ENCODE peak calls at places on chromosomes 5 and 9, in ten cellular contexts. One of them, this sample, is unnamed.

GRCh38 chr9:90307177-90307833 is 335.3 kb downstream of the DIRAS2 start:
- DNase-seq in HepG2: no peak
- DNase-seq in heart left ventricle: no peak
- DNase-seq in Peyer's patch: no peak
- DNase-seq in prostate gland: no peak
- DNase-seq in K562: no peak
- DNase-seq in GM12878: no peak
- DNase-seq in HCT116: no peak
- DNase-seq in uterus: no peak
- DNase-seq in stomach: no peak
- DNase-seq in this sample: no peak

GRCh38 chr9:89448821-89449220 is 49.1 kb downstream of the SEMA4D start:
- DNase-seq in HepG2: no peak
- DNase-seq in K562: no peak
- DNase-seq in prostate gland: no peak
- DNase-seq in stomach: no peak
- DNase-seq in Peyer's patch: no peak
- DNase-seq in HCT116: no peak
- DNase-seq in uterus: no peak
- DNase-seq in heart left ventricle: no peak
- DNase-seq in GM12878: no peak
- DNase-seq in this sample: no peak

GRCh38 chr9:77910216-77910615 is 121.4 kb downstream of the GNAQ start:
- DNase-seq in uterus: no peak
- DNase-seq in HepG2: no peak
- DNase-seq in K562: no peak
- DNase-seq in HCT116: no peak
- DNase-seq in GM12878: no peak
- DNase-seq in Peyer's patch: no peak
- DNase-seq in prostate gland: no peak
- DNase-seq in stomach: no peak
- DNase-seq in heart left ventricle: no peak
- DNase-seq in this sample: no peak

GRCh38 chr9:34465468-34465867 is 6.9 kb downstream of the DNAI1 start:
- DNase-seq in prostate gland: no peak
- DNase-seq in Peyer's patch: no peak
- DNase-seq in stomach: no peak
- DNase-seq in K562: no peak
- DNase-seq in uterus: no peak
- DNase-seq in GM12878: no peak
- DNase-seq in HCT116: no peak
- DNase-seq in HepG2: no peak
- DNase-seq in heart left ventricle: no peak
- DNase-seq in this sample: no peak

GRCh38 chr5:67644221-67644920 is 447.8 kb upstream of the CD180 start:
- DNase-seq in uterus: no peak
- DNase-seq in K562: no peak
- DNase-seq in stomach: no peak
- DNase-seq in GM12878: no peak
- DNase-seq in heart left ventricle: no peak
- DNase-seq in Peyer's patch: no peak
- DNase-seq in prostate gland: no peak
- DNase-seq in HCT116: no peak
- DNase-seq in HepG2: no peak
- DNase-seq in this sample: no peak

GRCh38 chr5:96026334-96027065 is 64.8 kb upstream of the ELL2 start:
- DNase-seq in K562: no peak
- DNase-seq in HepG2: no peak
- DNase-seq in Peyer's patch: no peak
- DNase-seq in GM12878: no peak
- DNase-seq in stomach: no peak
- DNase-seq in heart left ventricle: no peak
- DNase-seq in HCT116: peak; percentile 27
- DNase-seq in prostate gland: no peak
- DNase-seq in uterus: no peak
- DNase-seq in this sample: no peak

GRCh38 chr5:66967102-66967501 is 229.5 kb downstream of the CD180 start:
- DNase-seq in uterus: no peak
- DNase-seq in HepG2: no peak
- DNase-seq in GM12878: no peak
- DNase-seq in K562: no peak
- DNase-seq in Peyer's patch: no peak
- DNase-seq in HCT116: no peak
- DNase-seq in heart left ventricle: no peak
- DNase-seq in stomach: no peak
- DNase-seq in prostate gland: no peak
- DNase-seq in this sample: no peak

GRCh38 chr9:109064963-109065701 is 51.8 kb upstream of the CTNNAL1 start:
- DNase-seq in heart left ventricle: no peak
- DNase-seq in uterus: no peak
- DNase-seq in HepG2: no peak
- DNase-seq in prostate gland: no peak
- DNase-seq in stomach: no peak
- DNase-seq in Peyer's patch: no peak
- DNase-seq in K562: no peak
- DNase-seq in GM12878: no peak
- DNase-seq in HCT116: peak; percentile 6
- DNase-seq in this sample: no peak

GRCh38 chr5:147234098-147234824 is 565 bp upstream of the STK32A start:
- DNase-seq in HepG2: no peak
- DNase-seq in GM12878: no peak
- DNase-seq in prostate gland: no peak
- DNase-seq in uterus: no peak
- DNase-seq in HCT116: no peak
- DNase-seq in stomach: no peak
- DNase-seq in heart left ventricle: no peak
- DNase-seq in Peyer's patch: no peak
- DNase-seq in K562: no peak
- DNase-seq in this sample: no peak

GRCh38 chr5:53355930-53356329 is 124.5 kb upstream of the FST start:
- DNase-seq in uterus: no peak
- DNase-seq in prostate gland: no peak
- DNase-seq in Peyer's patch: no peak
- DNase-seq in heart left ventricle: no peak
- DNase-seq in HCT116: no peak
- DNase-seq in GM12878: no peak
- DNase-seq in K562: no peak
- DNase-seq in HepG2: no peak
- DNase-seq in stomach: no peak
- DNase-seq in this sample: no peak

DNA sequence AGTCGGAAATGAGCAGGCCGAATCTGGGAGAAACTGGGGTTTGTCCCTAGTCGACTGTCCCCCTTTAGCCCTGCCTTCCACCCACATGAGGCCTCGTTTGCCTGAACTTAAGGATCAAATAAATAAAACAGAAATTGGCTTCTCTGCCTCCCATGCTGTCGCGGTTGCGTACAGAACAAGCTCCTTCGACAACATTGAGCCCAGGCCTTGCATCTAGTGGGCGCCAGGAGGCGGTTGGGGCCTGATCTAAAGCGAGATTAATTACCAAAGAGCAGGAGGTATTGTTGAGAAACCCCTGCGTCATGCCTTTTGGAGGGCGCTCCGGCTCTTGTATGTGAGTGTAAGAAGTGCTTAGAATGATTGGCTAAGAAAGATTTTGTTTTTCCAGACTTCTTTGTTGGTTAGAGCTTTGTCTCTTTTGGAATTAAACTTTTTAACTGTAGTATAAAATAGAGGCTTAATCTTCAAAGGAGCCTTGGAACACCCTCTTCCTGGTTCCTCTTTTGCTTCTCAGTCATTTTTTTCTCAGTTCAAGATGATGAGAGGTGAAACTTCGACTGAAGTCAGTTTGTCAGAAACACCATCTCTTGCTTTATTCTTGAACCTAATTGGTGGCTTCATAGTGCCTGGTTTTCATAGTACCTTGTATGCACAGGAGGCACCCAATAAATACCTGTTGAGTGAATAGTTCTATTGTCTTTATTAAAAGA is 828 bp downstream of the ATP6V0E1 start:
- DNase-seq in K562: peak; percentile 43
- DNase-seq in uterus: peak; percentile 73
- DNase-seq in heart left ventricle: peak; percentile 61
- DNase-seq in stomach: peak; percentile 75
- DNase-seq in HCT116: peak; percentile 45
- DNase-seq in prostate gland: peak; percentile 78
- DNase-seq in GM12878: peak; percentile 56
- DNase-seq in Peyer's patch: peak; percentile 85
- DNase-seq in HepG2: peak; percentile 80
- DNase-seq in this sample: peak; percentile 74
- TF ChIP-seq POLR2A in K562: no peak
- TF ChIP-seq POLR2A in uterus: no peak
- TF ChIP-seq POLR2A in heart left ventricle: no peak
- TF ChIP-seq POLR2A in stomach: no peak
- TF ChIP-seq POLR2A in HCT116: no peak
- TF ChIP-seq POLR2A in prostate gland: no peak
- TF ChIP-seq POLR2A in GM12878: no peak
- TF ChIP-seq POLR2A in Peyer's patch: no peak
- TF ChIP-seq POLR2A in HepG2: no peak
- TF ChIP-seq POLR2A in this sample: no peak

GRCh38 chr5:5617024-5617423 is 194.5 kb downstream of the ICE1 start:
- DNase-seq in heart left ventricle: no peak
- DNase-seq in uterus: no peak
- DNase-seq in stomach: no peak
- DNase-seq in GM12878: no peak
- DNase-seq in HCT116: no peak
- DNase-seq in HepG2: no peak
- DNase-seq in Peyer's patch: no peak
- DNase-seq in K562: no peak
- DNase-seq in prostate gland: no peak
- DNase-seq in this sample: no peak
- H3K36me3 ChIP-seq in heart left ventricle: no peaks in the 10 kb centered on the region
- H3K36me3 ChIP-seq in uterus: no peaks in the 10 kb centered on the region
- H3K36me3 ChIP-seq in stomach: no peaks in the 10 kb centered on the region
- H3K36me3 ChIP-seq in GM12878: no peaks in the 10 kb centered on the region
- H3K36me3 ChIP-seq in HCT116: no peaks in the 10 kb centered on the region
- H3K36me3 ChIP-seq in HepG2: no peaks in the 10 kb centered on the region
- H3K36me3 ChIP-seq in Peyer's patch: no peaks in the 10 kb centered on the region
- H3K36me3 ChIP-seq in K562: no peaks in the 10 kb centered on the region
- H3K36me3 ChIP-seq in prostate gland: no peaks in the 10 kb centered on the region
- H3K36me3 ChIP-seq in this sample: no peaks in the 10 kb centered on the region

GRCh38 chr5:91166040-91166807 is 216.9 kb downstream of the ARRDC3 start:
- DNase-seq in K562: no peak
- DNase-seq in uterus: no peak
- DNase-seq in HCT116: no peak
- DNase-seq in GM12878: no peak
- DNase-seq in prostate gland: no peak
- DNase-seq in HepG2: no peak
- DNase-seq in Peyer's patch: no peak
- DNase-seq in heart left ventricle: no peak
- DNase-seq in stomach: no peak
- DNase-seq in this sample: no peak

GRCh38 chr5:91164424-91164823 is 218.7 kb downstream of the ARRDC3 start:
- DNase-seq in K562: no peak
- DNase-seq in prostate gland: no peak
- DNase-seq in Peyer's patch: no peak
- DNase-seq in GM12878: no peak
- DNase-seq in HCT116: no peak
- DNase-seq in uterus: no peak
- DNase-seq in stomach: no peak
- DNase-seq in HepG2: no peak
- DNase-seq in heart left ventricle: no peak
- DNase-seq in this sample: no peak

GRCh38 chr5:91160751-91161285 is 222.3 kb downstream of the ARRDC3 start:
- DNase-seq in uterus: no peak
- DNase-seq in stomach: no peak
- DNase-seq in Peyer's patch: no peak
- DNase-seq in heart left ventricle: no peak
- DNase-seq in HCT116: no peak
- DNase-seq in GM12878: no peak
- DNase-seq in prostate gland: no peak
- DNase-seq in K562: no peak
- DNase-seq in HepG2: no peak
- DNase-seq in this sample: no peak

GRCh38 chr5:91159647-91160046 is 223.5 kb downstream of the ARRDC3 start:
- DNase-seq in stomach: no peak
- DNase-seq in K562: no peak
- DNase-seq in GM12878: no peak
- DNase-seq in HCT116: no peak
- DNase-seq in Peyer's patch: no peak
- DNase-seq in uterus: no peak
- DNase-seq in HepG2: no peak
- DNase-seq in prostate gland: no peak
- DNase-seq in heart left ventricle: no peak
- DNase-seq in this sample: no peak

GRCh38 chr5:91162534-91163381 is 220.4 kb downstream of the ARRDC3 start:
- DNase-seq in prostate gland: peak; percentile 87
- DNase-seq in GM12878: peak; percentile 78
- DNase-seq in uterus: peak; percentile 35
- DNase-seq in heart left ventricle: peak; percentile 66
- DNase-seq in HCT116: peak; percentile 51
- DNase-seq in Peyer's patch: peak; percentile 77
- DNase-seq in K562: no peak
- DNase-seq in HepG2: peak; percentile 48
- DNase-seq in stomach: peak; percentile 75
- DNase-seq in this sample: peak; percentile 79
- H3K9me3 ChIP-seq in prostate gland: no peaks in the 10 kb centered on the region
- H3K9me3 ChIP-seq in GM12878: no peaks in the 10 kb centered on the region
- H3K9me3 ChIP-seq in uterus: no peaks in the 10 kb centered on the region
- H3K9me3 ChIP-seq in heart left ventricle: no peaks in the 10 kb centered on the region
- H3K9me3 ChIP-seq in HCT116: no peaks in the 10 kb centered on the region
- H3K9me3 ChIP-seq in Peyer's patch: no peaks in the 10 kb centered on the region
- H3K9me3 ChIP-seq in K562: no peaks in the 10 kb centered on the region
- H3K9me3 ChIP-seq in HepG2: no peaks in the 10 kb centered on the region
- H3K9me3 ChIP-seq in stomach: no peaks in the 10 kb centered on the region
- H3K9me3 ChIP-seq in this sample: no peaks in the 10 kb centered on the region

GRCh38 chr9:136900556-136900955 is 14.2 kb downstream of the TRAF2 start:
- DNase-seq in prostate gland: no peak
- DNase-seq in HepG2: no peak
- DNase-seq in K562: no peak
- DNase-seq in stomach: no peak
- DNase-seq in HCT116: no peak
- DNase-seq in Peyer's patch: no peak
- DNase-seq in uterus: no peak
- DNase-seq in heart left ventricle: no peak
- DNase-seq in GM12878: no peak
- DNase-seq in this sample: no peak

GRCh38 chr9:136902259-136902821 is 16.0 kb downstream of the TRAF2 start:
- DNase-seq in Peyer's patch: peak; percentile 92
- DNase-seq in prostate gland: peak; percentile 85
- DNase-seq in GM12878: peak; percentile 66
- DNase-seq in HCT116: no peak
- DNase-seq in uterus: peak; percentile 52
- DNase-seq in heart left ventricle: peak; percentile 78
- DNase-seq in stomach: peak; percentile 89
- DNase-seq in HepG2: no peak
- DNase-seq in K562: no peak
- DNase-seq in this sample: peak; percentile 89

GRCh38 chr9:136903041-136903554 is 16.8 kb downstream of the TRAF2 start:
- DNase-seq in prostate gland: no peak
- DNase-seq in K562: no peak
- DNase-seq in heart left ventricle: peak; percentile 70
- DNase-seq in HepG2: no peak
- DNase-seq in HCT116: no peak
- DNase-seq in uterus: peak; percentile 39
- DNase-seq in Peyer's patch: peak; percentile 63
- DNase-seq in GM12878: no peak
- DNase-seq in stomach: peak; percentile 55
- DNase-seq in this sample: no peak

GRCh38 chr9:136900988-136901515 is 14.7 kb downstream of the TRAF2 start:
- DNase-seq in prostate gland: no peak
- DNase-seq in HepG2: no peak
- DNase-seq in K562: no peak
- DNase-seq in HCT116: no peak
- DNase-seq in GM12878: no peak
- DNase-seq in stomach: peak; percentile 36
- DNase-seq in uterus: no peak
- DNase-seq in heart left ventricle: no peak
- DNase-seq in Peyer's patch: no peak
- DNase-seq in this sample: no peak

GRCh38 chr9:136901516-136902258 is 15.4 kb downstream of the TRAF2 start:
- DNase-seq in uterus: peak; percentile 48
- DNase-seq in HepG2: peak; percentile 88
- DNase-seq in stomach: peak; percentile 57
- DNase-seq in Peyer's patch: peak; percentile 84
- DNase-seq in heart left ventricle: peak; percentile 41
- DNase-seq in HCT116: peak; percentile 41
- DNase-seq in prostate gland: peak; percentile 47
- DNase-seq in K562: peak; percentile 35
- DNase-seq in GM12878: peak; percentile 83
- DNase-seq in this sample: peak; percentile 79
- TF ChIP-seq POLR2A in uterus: no peak
- TF ChIP-seq POLR2A in HepG2: peak; percentile 14
- TF ChIP-seq POLR2A in stomach: no peak
- TF ChIP-seq POLR2A in Peyer's patch: peak; percentile 57
- TF ChIP-seq POLR2A in heart left ventricle: no peak
- TF ChIP-seq POLR2A in HCT116: no peak
- TF ChIP-seq POLR2A in prostate gland: peak; percentile 55
- TF ChIP-seq POLR2A in K562: no peak
- TF ChIP-seq POLR2A in GM12878: peak; percentile 89
- TF ChIP-seq POLR2A in this sample: peak; percentile 57